ENCODE peak calls at places on chromosomes 4 and X, in four cellular contexts. R, V, S and G are unnamed samples.

GRCh38 chr4:118760493-118760892 is 75.3 kb downstream of the METTL14 start:
- DNase-seq in V (no peak), R (no peak), S (no peak), G (no peak)

GRCh38 chr4:15004701-15005301 is 2.5 kb downstream of the CPEB2 start:
- DNase-seq in S (peak; percentile 37), V (no peak), R (peak; percentile 68), G (no peak)

GRCh38 chrX:20664774-20665173 is 398.1 kb upstream of the RPS6KA3 start:
- DNase-seq in V (no peak), R (no peak), S (no peak), G (no peak)

GRCh38 chr4:71974681-71975080 is 57.1 kb upstream of the NPFFR2 start:
- DNase-seq in R (no peak), S (no peak), V (no peak), G (no peak)

GRCh38 chr4:154189346-154189745 is 302.3 kb downstream of the DCHS2 start:
- DNase-seq in V (no peak), S (no peak), R (no peak), G (no peak)

GRCh38 chrX:38452603-38453002 is 100.2 kb downstream of the OTC start:
- DNase-seq in R (no peak), S (no peak), V (no peak), G (no peak)

GRCh38 chr4:115042496-115042895 is 70.9 kb downstream of the NDST4 start:
- DNase-seq in V (no peak), S (no peak), R (no peak), G (no peak)

GRCh38 chrX:31871989-31872388 is 800.1 kb upstream of the FTHL17 start:
- DNase-seq in S (no peak), V (no peak), R (no peak), G (no peak)

GRCh38 chrX:147376601-147377387 is 534.9 kb upstream of the FMR1 start:
- DNase-seq in S (no peak), R (no peak), V (no peak), G (no peak)

GRCh38 chrX:111262086-111262485 is 8.2 kb downstream of the CAPN6 start:
- DNase-seq in S (no peak), R (no peak), V (no peak), G (no peak)

GRCh38 chr4:122679317-122679716 is 53.2 kb upstream of the BBS12 start:
- DNase-seq in R (no peak), S (no peak), V (no peak), G (no peak)

GRCh38 chr4:94497690-94498089 is 45.9 kb downstream of the PDLIM5 start:
- DNase-seq in R (no peak), V (no peak), S (no peak), G (no peak)

GRCh38 chr4:183960912-183961569 is 55.9 kb downstream of the STOX2 start:
- DNase-seq in V (no peak), R (no peak), S (no peak), G (no peak)